ENCODE peak calls at places on chromosomes 5 and 9, in four cellular contexts. One of them, this sample, is unnamed.
A peak's percentile ranks its signal among the peaks of the same experiment; 100 is the strongest.

GRCh38 chr5:60334281-60334713 is 365.7 kb downstream of the DEPDC1B start:
- DNase-seq in H1: no peak
- DNase-seq in K562: no peak
- DNase-seq in GM12878: no peak
- DNase-seq in this sample: peak; percentile 18

GRCh38 chr9:83646500-83647239 is 23.7 kb downstream of the IDNK start:
- DNase-seq in H1: no peak
- DNase-seq in K562: no peak
- DNase-seq in GM12878: no peak
- DNase-seq in this sample: no peak

GRCh38 chr9:135978650-135979461 is 17.7 kb upstream of the UBAC1 start:
- DNase-seq in H1: no peak
- DNase-seq in K562: no peak
- DNase-seq in GM12878: no peak
- DNase-seq in this sample: no peak

GRCh38 chr9:96777539-96777864 is 385 bp downstream of the ZNF510 start:
- DNase-seq in H1: no peak
- DNase-seq in K562: no peak
- DNase-seq in GM12878: no peak
- DNase-seq in this sample: no peak

GRCh38 chr5:132506094-132506692 is 15.6 kb upstream of the IRF1 start:
- DNase-seq in H1: no peak
- DNase-seq in K562: peak; percentile 74
- DNase-seq in GM12878: no peak
- DNase-seq in this sample: peak; percentile 41

GRCh38 chr9:108634164-108634563 is 221.6 kb downstream of the ACTL7B start:
- DNase-seq in H1: no peak
- DNase-seq in K562: no peak
- DNase-seq in GM12878: no peak
- DNase-seq in this sample: no peak

GRCh38 chr5:52457808-52458207 is 329.9 kb upstream of the ITGA1 start:
- DNase-seq in H1: no peak
- DNase-seq in K562: no peak
- DNase-seq in GM12878: no peak
- DNase-seq in this sample: no peak

GRCh38 chr5:1540831-1541661 is 17.3 kb upstream of the LPCAT1 start:
- DNase-seq in H1: no peak
- DNase-seq in K562: no peak
- DNase-seq in GM12878: no peak
- DNase-seq in this sample: no peak

GRCh38 chr9:8874482-8874881 is 1074.9 kb upstream of the DMAC1 start:
- DNase-seq in H1: no peak
- DNase-seq in K562: no peak
- DNase-seq in GM12878: no peak
- DNase-seq in this sample: no peak

GRCh38 chr5:659496-660263 is 33.5 kb downstream of the TPPP start:
- DNase-seq in H1: no peak
- DNase-seq in K562: no peak
- DNase-seq in GM12878: no peak
- DNase-seq in this sample: no peak

GRCh38 chr5:68285857-68286611 is 70.5 kb downstream of the PIK3R1 start:
- DNase-seq in H1: no peak
- DNase-seq in K562: peak; percentile 28
- DNase-seq in GM12878: no peak
- DNase-seq in this sample: peak; percentile 40

GRCh38 chr5:150436141-150436680 is 13.3 kb downstream of the RPS14 start:
- DNase-seq in H1: peak; percentile 75
- DNase-seq in K562: peak; percentile 88
- DNase-seq in GM12878: peak; percentile 60
- DNase-seq in this sample: peak; percentile 71

GRCh38 chr9:94912700-94913249 is 186.3 kb downstream of the AOPEP start:
- DNase-seq in H1: peak; percentile 46
- DNase-seq in K562: no peak
- DNase-seq in GM12878: no peak
- DNase-seq in this sample: peak; percentile 73

GRCh38 chr9:95840096-95840495 is 35.4 kb upstream of the ERCC6L2 start:
- DNase-seq in H1: no peak
- DNase-seq in K562: no peak
- DNase-seq in GM12878: no peak
- DNase-seq in this sample: no peak

GRCh38 chr5:27041372-27041771 is 3.0 kb upstream of the CDH9 start:
- DNase-seq in H1: no peak
- DNase-seq in K562: no peak
- DNase-seq in GM12878: no peak
- DNase-seq in this sample: no peak
- TF ChIP-seq POLR2A in H1: no peak
- TF ChIP-seq POLR2A in K562: no peak
- TF ChIP-seq POLR2A in GM12878: no peak
- TF ChIP-seq POLR2A in this sample: no peak

DNA sequence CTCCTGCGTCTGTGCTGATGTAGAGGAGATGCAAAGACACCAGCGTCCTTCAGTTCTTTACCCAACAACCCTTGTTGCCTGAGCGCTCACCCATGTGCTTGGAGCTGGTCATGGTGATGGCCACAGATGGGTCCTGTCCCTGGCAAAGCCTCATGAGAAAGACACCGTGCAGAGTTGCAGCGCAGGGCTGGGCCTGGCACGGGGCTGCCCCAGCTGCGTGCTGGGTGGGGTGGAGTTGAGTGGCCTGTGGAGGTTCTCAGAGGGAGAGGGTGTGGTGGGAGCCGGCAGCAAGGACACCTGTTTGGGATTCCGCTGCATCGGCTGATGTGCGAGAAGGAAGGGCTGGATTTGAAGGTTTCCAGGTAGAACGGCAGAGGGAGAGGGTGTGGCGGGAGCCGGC is 125.2 kb upstream of the CACNA1B start:
- DNase-seq in H1: no peak
- DNase-seq in K562: no peak
- DNase-seq in GM12878: no peak
- DNase-seq in this sample: no peak
- TF ChIP-seq MAX in H1: no peak
- TF ChIP-seq MAX in K562: no peak
- TF ChIP-seq MAX in GM12878: no peak
- TF ChIP-seq MAX in this sample: no peak

DNA sequence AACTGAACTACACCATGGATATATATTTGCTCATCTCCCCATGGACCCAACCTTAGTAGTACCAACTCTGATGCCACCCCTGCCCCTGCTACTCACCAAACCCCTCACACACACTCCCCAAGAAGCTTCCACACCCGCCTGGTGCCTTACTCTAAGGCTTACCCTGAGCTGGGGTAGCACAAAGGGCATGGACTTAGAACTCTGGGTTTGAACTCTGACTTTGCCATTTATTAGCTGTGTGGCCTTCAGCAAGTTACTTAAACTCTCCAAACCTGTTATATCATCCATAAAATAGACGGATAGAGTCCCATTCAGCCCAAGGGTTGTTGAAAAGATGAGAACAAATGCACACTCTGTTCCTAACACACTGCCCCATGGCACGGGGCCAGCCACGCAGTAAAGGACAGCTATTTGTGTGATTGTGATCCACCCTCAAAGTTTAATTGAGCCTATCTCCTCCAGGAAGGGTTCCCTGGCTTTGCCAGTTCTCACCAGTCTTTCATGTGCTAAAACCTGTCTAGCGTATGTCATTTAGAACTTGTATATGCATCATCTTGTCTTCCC is 111.0 kb downstream of the KLHL3 start:
- DNase-seq in H1: no peak
- DNase-seq in K562: no peak
- DNase-seq in GM12878: no peak
- DNase-seq in this sample: no peak
- TF ChIP-seq CREB1 in H1: no peak
- TF ChIP-seq CREB1 in K562: no peak
- TF ChIP-seq CREB1 in GM12878: no peak
- TF ChIP-seq CREB1 in this sample: no peak

GRCh38 chr9:13279284-13280162 is at the start of gene MPDZ:
- DNase-seq in H1: peak; percentile 25
- DNase-seq in K562: peak; percentile 79
- DNase-seq in GM12878: no peak
- DNase-seq in this sample: peak; percentile 31
- TF ChIP-seq POLR2A in H1: peak; percentile 8
- TF ChIP-seq POLR2A in K562: no peak
- TF ChIP-seq POLR2A in GM12878: no peak
- TF ChIP-seq POLR2A in this sample: peak; percentile 35

DNA sequence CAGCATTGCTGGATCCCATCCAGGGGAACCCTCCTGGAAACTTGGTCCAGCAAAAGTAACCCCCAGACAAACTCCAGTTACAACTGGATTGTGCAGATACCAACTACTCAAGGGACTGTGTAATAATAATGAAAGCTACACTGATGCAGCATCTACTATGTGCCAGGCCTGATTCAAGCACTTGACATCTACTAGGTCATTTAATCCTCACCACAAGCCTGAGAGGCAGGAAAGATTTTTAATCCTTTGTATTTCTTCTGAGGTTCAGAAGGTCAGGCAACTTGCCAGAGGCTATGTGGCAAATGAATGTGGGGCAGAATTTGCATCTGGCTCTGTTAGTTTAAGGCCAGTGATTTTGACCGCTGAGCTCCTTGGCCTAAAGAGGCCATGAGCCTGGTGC is 29.5 kb upstream of the FOXI1 start:
- DNase-seq in H1: no peak
- DNase-seq in K562: no peak
- DNase-seq in GM12878: no peak
- DNase-seq in this sample: no peak
- TF ChIP-seq MAX in H1: no peak
- TF ChIP-seq MAX in K562: no peak
- TF ChIP-seq MAX in GM12878: no peak
- TF ChIP-seq MAX in this sample: no peak

GRCh38 chr5:145975361-145976066 is 39.1 kb downstream of the SH3RF2 start:
- DNase-seq in H1: no peak
- DNase-seq in K562: no peak
- DNase-seq in GM12878: no peak
- DNase-seq in this sample: peak; percentile 93
- TF ChIP-seq CREB1 in H1: no peak
- TF ChIP-seq CREB1 in K562: no peak
- TF ChIP-seq CREB1 in GM12878: no peak
- TF ChIP-seq CREB1 in this sample: peak; percentile 43

DNA sequence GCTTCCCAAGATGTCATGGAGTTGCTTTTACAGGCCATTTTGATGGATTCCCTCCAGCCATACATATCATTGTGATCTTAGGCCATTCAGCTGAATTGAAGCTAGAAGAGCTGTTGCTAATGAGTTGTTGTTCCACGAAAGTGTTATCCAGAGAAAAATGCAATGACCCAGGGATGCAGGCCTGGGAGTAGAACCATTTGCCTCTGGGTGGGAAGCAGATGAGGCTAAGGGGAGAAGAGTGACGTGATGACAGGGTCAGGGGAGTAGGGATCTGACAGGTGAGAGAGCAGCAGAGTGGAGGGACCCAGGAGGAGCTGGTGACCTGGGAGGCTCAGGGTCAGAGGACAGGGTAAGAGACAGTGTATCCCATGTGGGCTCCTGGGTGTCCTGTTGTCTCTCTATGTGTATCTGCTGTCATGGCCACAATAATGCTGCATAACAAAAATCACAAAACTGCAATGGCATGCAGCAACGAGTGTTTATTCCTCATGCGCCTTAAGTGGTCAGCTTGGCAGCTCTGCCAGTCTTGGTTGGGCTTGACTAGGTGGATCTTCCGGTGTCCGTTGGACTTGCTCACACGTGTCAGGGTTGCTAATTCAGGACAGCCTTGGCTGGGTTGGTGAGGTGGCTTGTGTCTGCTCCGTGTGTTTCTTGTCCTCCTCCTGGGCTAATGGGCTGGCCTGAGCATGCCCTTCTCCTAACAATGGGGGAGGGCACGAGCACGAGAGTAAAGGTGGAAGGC is 90.6 kb downstream of the LIFR start:
- DNase-seq in H1: no peak
- DNase-seq in K562: no peak
- DNase-seq in GM12878: no peak
- DNase-seq in this sample: no peak
- TF ChIP-seq POLR2A in H1: no peak
- TF ChIP-seq POLR2A in K562: no peak
- TF ChIP-seq POLR2A in GM12878: no peak
- TF ChIP-seq POLR2A in this sample: no peak

DNA sequence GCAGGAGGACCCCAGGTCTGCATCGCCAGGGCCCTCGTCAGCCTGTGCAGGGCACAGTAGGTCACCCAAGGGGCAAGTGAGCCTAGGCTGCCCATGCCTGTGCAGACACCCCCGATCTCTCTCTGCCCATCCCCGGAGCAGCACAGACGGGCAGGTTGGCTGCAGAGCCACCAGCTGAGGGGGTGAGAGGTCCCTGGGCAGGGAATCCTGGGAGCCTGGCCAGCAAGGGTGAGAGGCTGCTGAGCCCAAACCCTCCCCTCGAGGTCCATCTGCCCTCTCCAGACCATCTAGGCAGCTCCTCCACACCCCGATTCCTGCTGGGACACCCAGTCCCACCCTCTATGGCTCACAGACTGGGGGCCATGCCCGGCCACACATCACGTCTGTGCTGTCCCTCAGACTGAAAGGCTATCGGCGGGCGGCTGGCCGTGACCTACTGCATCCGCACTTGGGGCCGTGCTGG is 2.8 kb upstream of the DPP7 start:
- DNase-seq in H1: no peak
- DNase-seq in K562: no peak
- DNase-seq in GM12878: no peak
- DNase-seq in this sample: no peak
- TF ChIP-seq MAX in H1: no peak
- TF ChIP-seq MAX in K562: no peak
- TF ChIP-seq MAX in GM12878: no peak
- TF ChIP-seq MAX in this sample: no peak

GRCh38 chr9:71001780-71002386 is 119.5 kb downstream of the TRPM3 start:
- DNase-seq in H1: peak; percentile 9
- DNase-seq in K562: peak; percentile 5
- DNase-seq in GM12878: no peak
- DNase-seq in this sample: peak; percentile 10
- TF ChIP-seq CREB1 in H1: no peak
- TF ChIP-seq CREB1 in K562: no peak
- TF ChIP-seq CREB1 in GM12878: no peak
- TF ChIP-seq CREB1 in this sample: no peak

DNA sequence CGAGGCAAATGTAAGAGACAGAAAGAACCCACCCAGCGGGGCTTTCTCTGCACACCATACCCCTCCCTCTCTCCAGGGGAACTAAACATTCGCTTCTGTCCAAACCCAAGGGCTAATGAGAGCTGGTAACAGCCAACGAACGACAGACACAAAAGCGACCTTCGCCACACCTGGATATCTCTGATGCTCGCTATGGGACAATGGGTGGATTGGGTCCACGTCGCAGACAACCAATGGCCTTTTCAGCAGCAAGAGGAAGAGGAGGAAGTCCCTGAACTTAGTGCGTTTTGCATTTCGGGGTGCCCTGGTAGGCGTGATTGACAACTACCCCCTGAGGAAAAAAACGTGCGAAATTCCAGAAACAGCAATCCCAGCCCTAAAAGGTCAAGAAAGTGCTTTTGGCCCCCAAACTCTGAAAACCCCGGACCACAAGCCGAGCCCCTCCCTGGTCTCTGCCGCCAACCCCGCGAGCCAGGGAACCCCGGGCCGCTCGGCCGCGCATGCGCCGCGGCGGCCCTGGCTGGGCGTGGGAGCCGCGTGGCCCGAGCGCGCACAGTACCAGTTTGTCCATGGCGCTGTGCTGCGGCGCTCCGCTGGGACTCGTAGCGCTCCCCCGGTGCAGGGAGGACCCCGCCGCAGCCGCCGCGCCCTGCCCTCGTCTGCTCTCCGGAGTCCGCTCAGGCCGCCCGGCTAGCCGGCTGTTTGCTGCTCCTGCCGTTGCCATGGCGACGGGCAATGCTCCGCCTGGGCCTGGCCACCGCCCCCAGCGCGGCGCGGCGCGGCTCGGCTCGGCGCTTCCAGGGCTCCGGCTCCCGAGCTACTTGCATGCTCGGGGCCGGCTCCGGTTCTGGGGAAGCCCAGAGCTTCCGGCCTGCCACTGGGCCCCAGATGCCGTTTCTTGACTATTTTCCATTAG is 66.9 kb upstream of the DNAH5 start:
- DNase-seq in H1: peak; percentile 79
- DNase-seq in K562: peak; percentile 84
- DNase-seq in GM12878: no peak
- DNase-seq in this sample: peak; percentile 78
- TF ChIP-seq POLR2A in H1: no peak
- TF ChIP-seq POLR2A in K562: no peak
- TF ChIP-seq POLR2A in GM12878: peak; percentile 30
- TF ChIP-seq POLR2A in this sample: no peak

This sample was measured in HepG2.